ENCODE peak calls at places on chromosomes 11 and 22, in ten cellular contexts. R is cardiac muscle cell; V is CD8-positive, alpha-beta memory T cell; N is skeletal muscle cell; F is heart left ventricle; P is epithelial cell of prostate; H is nephron progenitor cell; Y is endothelial cell; B is activated T-cell treated with anti-CD3 and anti-CD28 coated beads, Interleukin-2, amount 50 U/mL, for 72 hours; D is fibroblast of the conjunctiva. O is an unnamed sample.

GRCh38 chr22:22060200-22061084 is 77.9 kb upstream of the TOP3B start:
- DNase-seq in R (peak), Y (peak), P (no peak), V (peak), B (peak), D (peak), H (peak), F (peak), N (no peak), O (no peak)

GRCh38 chr11:35721576-35722341 is 59.2 kb downstream of the TRIM44 start:
- DNase-seq in B (no peak), R (no peak), F (no peak), Y (no peak), V (no peak), P (no peak), H (no peak), N (no peak), D (no peak), O (no peak)

GRCh38 chr11:59208956-59209355 is 3.8 kb downstream of the MPEG1 start:
- DNase-seq in B (peak), P (no peak), N (no peak), R (no peak), D (no peak), V (no peak), F (no peak), H (no peak), Y (no peak), O (no peak)

GRCh38 chr22:37633693-37634504 is 5.6 kb upstream of the SH3BP1 start:
- DNase-seq in F (peak), R (peak), P (no peak), D (peak), N (peak), H (peak), B (peak), V (peak), Y (no peak), O (peak)

GRCh38 chr11:44775366-44776356 is 48.9 kb downstream of the TSPAN18 start:
- DNase-seq in R (peak), P (no peak), H (peak), D (no peak), V (peak), B (peak), F (peak), Y (peak), N (no peak), O (no peak)

GRCh38 chr11:8040261-8040920 is 40.6 kb upstream of the TUB start:
- DNase-seq in P (no peak), Y (no peak), R (no peak), H (no peak), V (no peak), N (no peak), B (no peak), D (no peak), F (no peak), O (no peak)

GRCh38 chr22:32482708-32483107 is 8.1 kb downstream of the FBXO7 start:
- DNase-seq in H (no peak), B (peak), F (no peak), N (no peak), V (no peak), R (no peak), D (no peak), P (peak), Y (no peak), O (no peak)

GRCh38 chr22:37276771-37277170 is 5.5 kb upstream of the CYTH4 start:
- DNase-seq in N (no peak), P (no peak), B (no peak), D (no peak), R (no peak), H (no peak), Y (no peak), F (no peak), V (no peak), O (no peak)

GRCh38 chr11:69127884-69128283 is 27.9 kb upstream of the SMIM38 start:
- DNase-seq in B (no peak), N (no peak), H (no peak), R (no peak), F (no peak), V (no peak), P (no peak), D (no peak), Y (no peak), O (no peak)

GRCh38 chr22:32904044-32904443 is 102.5 kb downstream of the TIMP3 start:
- DNase-seq in H (peak), F (peak), Y (peak), P (no peak), N (no peak), V (no peak), D (no peak), R (peak), B (no peak), O (no peak)

GRCh38 chr22:32310777-32311176 is 46.9 kb upstream of the RFPL3 start:
- DNase-seq in P (no peak), F (no peak), V (no peak), Y (no peak), H (no peak), D (no peak), R (no peak), N (no peak), B (no peak), O (no peak)

GRCh38 chr11:76613901-76614300 is 56.6 kb downstream of the LRRC32 start:
- DNase-seq in F (no peak), P (no peak), R (no peak), D (no peak), V (no peak), Y (no peak), H (no peak), B (no peak), N (no peak), O (no peak)

GRCh38 chr11:48024635-48025071 is 44.3 kb downstream of the PTPRJ start:
- DNase-seq in V (no peak), P (no peak), D (no peak), R (no peak), N (no peak), B (no peak), F (no peak), Y (no peak), H (no peak), O (no peak)

GRCh38 chr11:17548444-17548843 is 1.4 kb downstream of the OTOG start:
- DNase-seq in R (no peak), N (no peak), P (no peak), H (no peak), F (no peak), D (no peak), Y (no peak), V (no peak), B (no peak), O (no peak)

GRCh38 chr11:115745545-115746265 is 241.5 kb upstream of the CADM1 start:
- DNase-seq in P (no peak), R (no peak), B (no peak), Y (no peak), N (no peak), F (no peak), D (no peak), V (no peak), H (peak), O (no peak)

GRCh38 chr11:93537767-93538261 is 5.4 kb downstream of the SMCO4 start:
- DNase-seq in Y (no peak), B (no peak), N (no peak), P (no peak), R (no peak), V (no peak), H (no peak), F (no peak), D (no peak), O (no peak)

GRCh38 chr22:35894464-35894878 is 134.2 kb downstream of the RBFOX2 start:
- DNase-seq in Y (no peak), N (no peak), H (no peak), V (peak), B (no peak), R (peak), P (no peak), D (no peak), F (peak), O (no peak)

GRCh38 chr22:27625769-27626674 is 175.5 kb downstream of the MN1 start:
- DNase-seq in Y (no peak), F (no peak), D (no peak), N (no peak), V (no peak), B (no peak), H (no peak), P (no peak), R (no peak), O (no peak)

GRCh38 chr22:21444701-21445436 is 22.3 kb upstream of the TMEM191C start:
- DNase-seq in D (no peak), P (no peak), R (no peak), Y (peak), F (no peak), V (no peak), N (no peak), H (no peak), B (no peak), O (no peak)

GRCh38 chr11:19615503-19615902 is 97.1 kb upstream of the NAV2 start:
- DNase-seq in P (no peak), B (no peak), H (no peak), F (no peak), Y (no peak), R (no peak), N (no peak), V (no peak), D (no peak), O (no peak)

GRCh38 chr11:63683133-63683991 is 2.1 kb downstream of the RTN3 start:
- DNase-seq in R (no peak), F (no peak), H (no peak), V (no peak), N (no peak), P (no peak), D (no peak), Y (no peak), B (no peak), O (peak)

GRCh38 chr11:59551651-59552521 is 40.5 kb downstream of the OR4D9 start:
- DNase-seq in D (peak), R (peak), F (peak), B (no peak), P (no peak), N (peak), H (peak), Y (peak), V (no peak), O (no peak)

GRCh38 chr11:95659088-95659487 is 130.5 kb downstream of the FAM76B start:
- DNase-seq in Y (no peak), H (no peak), B (no peak), P (peak), D (no peak), N (peak), R (no peak), V (no peak), F (no peak), O (no peak)

GRCh38 chr11:76768091-76769047 is 14.8 kb upstream of the TSKU start:
- DNase-seq in F (no peak), H (no peak), R (no peak), N (no peak), B (no peak), D (no peak), Y (no peak), P (no peak), V (no peak), O (no peak)

GRCh38 chr11:126133902-126134301 is 71.2 kb upstream of the CDON start:
- DNase-seq in Y (peak), N (no peak), V (no peak), R (no peak), P (no peak), F (no peak), B (no peak), H (no peak), D (no peak), O (no peak)

GRCh38 chr22:31271485-31271884 is 20.8 kb downstream of the PIK3IP1 start:
- DNase-seq in P (no peak), H (no peak), N (no peak), B (no peak), F (no peak), D (no peak), R (no peak), V (no peak), Y (no peak), O (no peak)

GRCh38 chr11:115544422-115544821 is 40.2 kb upstream of the CADM1 start:
- DNase-seq in F (no peak), N (no peak), Y (no peak), D (no peak), R (no peak), V (no peak), P (no peak), B (no peak), H (no peak), O (no peak)

GRCh38 chr11:125959931-125960330 is 14.1 kb downstream of the VSIG10L2 start:
- DNase-seq in N (no peak), H (no peak), B (no peak), R (no peak), P (no peak), D (no peak), Y (no peak), F (no peak), V (no peak), O (no peak)

GRCh38 chr22:43823353-43823908 is 11.3 kb upstream of the EFCAB6 start:
- DNase-seq in B (no peak), R (no peak), Y (no peak), F (no peak), P (peak), V (no peak), H (no peak), D (no peak), N (no peak), O (no peak)

O was measured in astrocyte of the cerebellum.